ENCODE peak calls at places on chromosomes 1 and 21, in four cellular contexts. W is hepatocyte, C is RPMI7951, T is kidney epithelial cell. S is an unnamed sample.

GRCh38 chr1:56362994-56363770 is 216.2 kb downstream of the PLPP3 start:
- DNase-seq in W (no peak), C (peak), T (no peak), S (no peak)

GRCh38 chr1:170664828-170665617 is 1.1 kb downstream of the PRRX1 start:
- DNase-seq in W (peak), C (peak), T (no peak), S (peak)

GRCh38 chr1:117930484-117930883 is 945 bp downstream of the WDR3 start:
- DNase-seq in W (no peak), C (no peak), T (no peak), S (peak)

GRCh38 chr1:186194107-186194756 is 180.8 kb downstream of the TPR start:
- DNase-seq in W (no peak), C (no peak), T (no peak), S (no peak)

GRCh38 chr1:229024528-229025119 is 246.3 kb upstream of the RAB4A start:
- DNase-seq in W (peak), C (peak), T (peak), S (peak)

GRCh38 chr1:67818725-67819301 is 14.5 kb downstream of the GNG12 start:
- DNase-seq in W (peak), C (no peak), T (no peak), S (no peak)

GRCh38 chr1:168300626-168301025 is 19.9 kb downstream of the TBX19 start:
- DNase-seq in W (no peak), C (no peak), T (no peak), S (no peak)

GRCh38 chr21:42039470-42039901 is 29.3 kb upstream of the ZBTB21 start:
- DNase-seq in W (peak), C (peak), T (no peak), S (peak)

GRCh38 chr1:81174052-81174451 is 626.7 kb upstream of the ADGRL2 start:
- DNase-seq in W (no peak), C (no peak), T (no peak), S (no peak)

GRCh38 chr1:29305943-29306342 is 69.6 kb downstream of the PTPRU start:
- DNase-seq in W (no peak), C (no peak), T (no peak), S (no peak)

GRCh38 chr1:40745180-40745579 is 38.4 kb upstream of the KCNQ4 start:
- DNase-seq in W (no peak), C (no peak), T (no peak), S (no peak)

GRCh38 chr1:82086739-82087138 is 286.0 kb downstream of the ADGRL2 start:
- DNase-seq in W (no peak), C (no peak), T (peak), S (peak)

GRCh38 chr1:2112280-2112701 is 62.1 kb downstream of the PRKCZ start:
- DNase-seq in W (no peak), C (no peak), T (no peak), S (no peak)

GRCh38 chr1:232378266-232379041 is 251.5 kb downstream of the SIPA1L2 start:
- DNase-seq in W (no peak), C (no peak), T (no peak), S (no peak)

GRCh38 chr21:21860888-21861287 is 862.7 kb downstream of the NCAM2 start:
- DNase-seq in W (no peak), C (peak), T (no peak), S (peak)

GRCh38 chr1:108190686-108191416 is 9.3 kb downstream of the SLC25A24 start:
- DNase-seq in W (no peak), C (no peak), T (no peak), S (no peak)

GRCh38 chr1:15352122-15352957 is 57.3 kb upstream of the EFHD2 start:
- DNase-seq in W (no peak), C (peak), T (peak), S (peak)

GRCh38 chr1:51236548-51237312 is 657 bp downstream of the RNF11 start:
- DNase-seq in W (peak), C (peak), T (no peak), S (no peak)

GRCh38 chr1:150511551-150511950 is 3.6 kb downstream of the ECM1 start:
- DNase-seq in W (no peak), C (no peak), T (no peak), S (no peak)

GRCh38 chr21:45264919-45265515 is 22.7 kb downstream of the POFUT2 start:
- DNase-seq in W (peak), C (no peak), T (no peak), S (no peak)

GRCh38 chr21:10521091-10521598 is at the start of gene TPTE:
- DNase-seq in W (no peak), C (no peak), T (no peak), S (no peak)

GRCh38 chr1:181015258-181015630 is 7.4 kb downstream of the STX6 start:
- DNase-seq in W (no peak), C (no peak), T (no peak), S (no peak)

GRCh38 chr1:202068596-202068995 is 54.1 kb upstream of the GPR37L1 start:
- DNase-seq in W (no peak), C (no peak), T (no peak), S (no peak)

GRCh38 chr1:179599623-179600249 is 8.1 kb downstream of the TDRD5 start:
- DNase-seq in W (peak), C (peak), T (no peak), S (peak)

GRCh38 chr1:117821782-117822447 is 107.5 kb downstream of the GDAP2 start:
- DNase-seq in W (peak), C (peak), T (peak), S (peak)

S was measured in A172.